ENCODE peak calls at places on chromosomes 3 and 15, in ten cellular contexts. W is lung, Q is Peyer's patch, K is hepatocyte, F is A549, D is neural progenitor cell, U is H9, V is left ventricle myocardium inferior, B is PC-3, X is right atrium auricular region. M is an unnamed sample.

GRCh38 chr3:142497729-142498128 is 49.9 kb upstream of the XRN1 start:
- DNase-seq in W (no peak), Q (no peak), K (no peak), F (no peak), D (no peak), U (no peak), V (no peak), B (no peak), X (no peak), M (no peak)

GRCh38 chr15:66560856-66561525 is 4.8 kb downstream of the LCTL start:
- DNase-seq in W (no peak), Q (no peak), K (no peak), F (no peak), D (no peak), U (no peak), V (no peak), B (no peak), X (peak; percentile 43), M (no peak)

GRCh38 chr15:95162521-95162920 is 931.2 kb downstream of the MCTP2 start:
- DNase-seq in W (no peak), Q (no peak), K (no peak), F (no peak), D (no peak), U (no peak), V (no peak), B (no peak), X (no peak), M (no peak)

GRCh38 chr15:96585634-96586386 is 255.3 kb downstream of the NR2F2 start:
- DNase-seq in W (no peak), Q (no peak), K (no peak), F (no peak), D (peak; percentile 46), U (no peak), V (no peak), B (peak; percentile 4), X (no peak), M (no peak)

GRCh38 chr3:131221731-131222130 is 159.8 kb upstream of the NUDT16 start:
- DNase-seq in W (no peak), Q (no peak), K (peak; percentile 9), F (peak; percentile 3), D (no peak), U (no peak), V (no peak), B (peak; percentile 7), X (no peak), M (peak; percentile 90)

GRCh38 chr3:123406598-123406997 is 42.3 kb downstream of the ADCY5 start:
- DNase-seq in W (peak; percentile 56), Q (no peak), K (no peak), F (no peak), D (no peak), U (no peak), V (peak; percentile 88), B (no peak), X (peak; percentile 78), M (no peak)

GRCh38 chr3:64321747-64322146 is 96.5 kb upstream of the PRICKLE2 start:
- DNase-seq in W (no peak), Q (no peak), K (peak; percentile 60), F (peak; percentile 27), D (no peak), U (peak; percentile 33), V (no peak), B (peak; percentile 61), X (no peak), M (peak; percentile 74)

GRCh38 chr15:62352817-62353216 is 187.7 kb upstream of the C2CD4B start:
- DNase-seq in W (no peak), Q (no peak), K (no peak), F (no peak), D (no peak), U (no peak), V (no peak), B (no peak), X (no peak), M (no peak)

GRCh38 chr3:191362036-191362435 is 31.7 kb upstream of the UTS2B start:
- DNase-seq in W (peak; percentile 56), Q (no peak), K (no peak), F (no peak), D (no peak), U (no peak), V (no peak), B (no peak), X (no peak), M (no peak)

GRCh38 chr3:191362524-191363090 is 32.3 kb upstream of the UTS2B start:
- DNase-seq in W (no peak), Q (no peak), K (no peak), F (no peak), D (no peak), U (no peak), V (no peak), B (no peak), X (no peak), M (no peak)

GRCh38 chr3:191361456-191361855 is 31.1 kb upstream of the UTS2B start:
- DNase-seq in W (no peak), Q (no peak), K (no peak), F (no peak), D (peak; percentile 53), U (no peak), V (no peak), B (no peak), X (no peak), M (no peak)

GRCh38 chr3:191358929-191359328 is 28.6 kb upstream of the UTS2B start:
- DNase-seq in W (no peak), Q (no peak), K (no peak), F (no peak), D (no peak), U (no peak), V (no peak), B (no peak), X (no peak), M (peak; percentile 60)

GRCh38 chr3:191360620-191361019 is 30.3 kb upstream of the UTS2B start:
- DNase-seq in W (no peak), Q (no peak), K (no peak), F (no peak), D (no peak), U (no peak), V (no peak), B (peak; percentile 42), X (no peak), M (peak; percentile 83)
- H3K4me1 ChIP-seq in W (peaks cover 2% of the 10 kb centered on the region), Q (no peaks in the 10 kb centered on the region), K (no peaks in the 10 kb centered on the region), F (peaks cover 16% of the 10 kb centered on the region), D (peaks cover 17% of the 10 kb centered on the region), U (peaks cover 10% of the 10 kb centered on the region), V (peaks cover 59% of the 10 kb centered on the region), B (peaks cover 38% of the 10 kb centered on the region), X (peaks cover 24% of the 10 kb centered on the region), M (peaks cover 47% of the 10 kb centered on the region)

DNA sequence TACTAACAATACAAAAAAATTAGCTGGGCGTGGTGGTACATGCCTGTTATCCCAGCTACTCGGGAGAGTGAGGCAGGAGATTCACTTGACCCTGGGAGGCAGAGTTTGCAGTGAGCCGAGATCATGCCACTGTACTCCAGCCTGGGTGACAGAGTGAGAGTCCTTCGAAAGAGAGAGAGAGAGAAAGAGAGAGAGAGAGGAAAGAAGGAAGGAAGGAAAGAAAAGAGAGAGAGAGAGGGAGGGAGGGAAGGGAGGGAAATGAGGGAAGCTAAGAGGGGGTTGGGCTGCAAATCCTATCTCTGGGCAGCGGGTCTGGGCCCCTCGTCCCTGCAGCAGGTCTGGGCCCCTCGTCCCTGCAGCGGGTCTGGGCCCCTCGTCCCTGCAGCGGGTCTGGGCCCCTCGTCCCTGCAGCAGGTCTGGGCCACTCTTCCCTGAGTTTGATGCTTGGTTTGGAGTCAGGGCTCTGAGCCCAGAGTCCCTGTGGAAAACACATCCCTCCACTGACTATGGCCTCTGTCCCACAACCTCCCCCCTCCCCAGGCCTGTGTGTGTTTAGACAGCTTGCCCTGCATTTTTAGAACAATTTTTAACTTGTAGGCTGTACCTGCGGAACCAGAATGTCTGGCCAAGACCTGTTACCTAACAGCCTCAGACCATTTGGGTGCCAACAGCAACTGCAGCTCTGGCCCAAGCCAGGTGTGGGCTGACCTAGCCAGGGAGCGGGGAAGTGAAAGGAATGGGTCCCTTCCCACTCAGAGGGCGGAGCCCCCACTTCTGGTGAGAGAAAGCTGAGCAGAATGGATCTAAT is 60.2 kb upstream of the TFRC start:
- DNase-seq in W (peak; percentile 71), Q (no peak), K (no peak), F (no peak), D (no peak), U (no peak), V (no peak), B (peak; percentile 66), X (no peak), M (peak; percentile 48)
- H3K27ac ChIP-seq in W (no peak overlapping the region), Q (no peak overlapping the region), K (no peak overlapping the region), F (no peak overlapping the region), D (no peak overlapping the region), U (no peak overlapping the region), V (no peak overlapping the region), B (no peak overlapping the region), X (no peak overlapping the region), M (no peak overlapping the region)

GRCh38 chr3:8451696-8452095 is 49.9 kb upstream of the LMCD1 start:
- DNase-seq in W (no peak), Q (no peak), K (no peak), F (no peak), D (no peak), U (no peak), V (no peak), B (no peak), X (no peak), M (no peak)

GRCh38 chr3:8453153-8453552 is 48.5 kb upstream of the LMCD1 start:
- DNase-seq in W (no peak), Q (no peak), K (no peak), F (no peak), D (no peak), U (no peak), V (no peak), B (no peak), X (no peak), M (no peak)

GRCh38 chr3:8452112-8452511 is 49.5 kb upstream of the LMCD1 start:
- DNase-seq in W (no peak), Q (no peak), K (no peak), F (no peak), D (no peak), U (no peak), V (no peak), B (no peak), X (no peak), M (no peak)

GRCh38 chr3:8446845-8447244 is 54.8 kb upstream of the LMCD1 start:
- DNase-seq in W (no peak), Q (no peak), K (no peak), F (peak; percentile 61), D (no peak), U (no peak), V (no peak), B (peak; percentile 20), X (no peak), M (no peak)

GRCh38 chr3:8450618-8451017 is 51.0 kb upstream of the LMCD1 start:
- DNase-seq in W (no peak), Q (no peak), K (no peak), F (peak; percentile 68), D (peak; percentile 19), U (no peak), V (no peak), B (no peak), X (no peak), M (no peak)
- TF ChIP-seq CTCF in W (no peak), Q (no peak), K (no peak), F (no peak), D (peak; percentile 30), U (peak; percentile 47), V (peak; percentile 24), B (no peak), X (peak; percentile 19), M (peak; percentile 5)

DNA sequence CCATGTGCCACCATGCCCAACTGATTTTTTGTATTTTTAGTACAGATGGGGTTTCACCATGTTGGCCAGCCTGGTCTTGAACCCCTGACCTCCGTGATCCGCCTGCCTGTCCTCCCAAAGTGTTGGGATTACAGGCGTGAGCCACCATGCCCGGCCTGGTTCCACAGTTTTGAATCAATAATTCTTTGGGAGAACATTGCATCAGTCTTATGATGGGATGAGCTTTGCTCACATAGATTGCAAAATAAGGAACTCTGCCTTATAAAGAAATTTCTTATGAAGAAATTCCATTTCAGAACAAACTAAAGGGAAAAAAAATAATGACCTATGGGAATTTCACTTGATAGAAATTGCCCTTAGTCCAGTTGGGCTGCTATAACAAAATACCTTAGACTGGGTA is 15.8 kb upstream of the TMPRSS7 start:
- DNase-seq in W (no peak), Q (no peak), K (no peak), F (no peak), D (no peak), U (no peak), V (no peak), B (no peak), X (no peak), M (no peak)
- H3K4me1 ChIP-seq in W (no peaks in the 10 kb centered on the region), Q (no peaks in the 10 kb centered on the region), K (no peaks in the 10 kb centered on the region), F (no peaks in the 10 kb centered on the region), D (peaks cover 20% of the 10 kb centered on the region), U (no peaks in the 10 kb centered on the region), V (peaks cover 1% of the 10 kb centered on the region), B (no peaks in the 10 kb centered on the region), X (no peaks in the 10 kb centered on the region), M (no peaks in the 10 kb centered on the region)

M was measured in foreskin keratinocyte.